ENCODE peak calls at places on chromosome 3, in eight cellular contexts. E is heart right ventricle, T is bronchial epithelial cell, H is GM12865, M is pancreas, P is type B pancreatic cell, F is RPMI7951, R is AG09309. J is an unnamed sample.
A peak's percentile ranks its signal among the peaks of the same experiment; 100 is the strongest.

GRCh38 chr3:94483403-94483802 is 420.5 kb downstream of the NSUN3 start:
- DNase-seq in M (no peak), F (no peak), T (no peak), P (no peak), E (no peak), H (no peak), R (no peak), J (no peak)

GRCh38 chr3:87206070-87206469 is 21.0 kb upstream of the CHMP2B start:
- DNase-seq in M (no peak), T (peak; percentile 96), R (peak; percentile 88), F (peak; percentile 42), P (no peak), E (no peak), H (no peak), J (peak; percentile 82)

GRCh38 chr3:181851063-181851462 is 139.3 kb downstream of the SOX2 start:
- DNase-seq in E (no peak), M (no peak), H (no peak), T (peak; percentile 84), P (no peak), R (no peak), F (no peak), J (no peak)

GRCh38 chr3:154062513-154062912 is 58.7 kb upstream of the ARHGEF26 start:
- DNase-seq in R (no peak), H (no peak), E (no peak), F (no peak), P (no peak), T (no peak), M (no peak), J (no peak)

GRCh38 chr3:192875971-192876565 is 41.6 kb downstream of the MB21D2 start:
- DNase-seq in F (peak; percentile 72), H (no peak), E (no peak), T (peak; percentile 35), R (peak; percentile 28), P (no peak), M (no peak), J (peak; percentile 89)

GRCh38 chr3:141913150-141913811 is 36.8 kb downstream of the ATP1B3 start:
- DNase-seq in P (no peak), R (peak; percentile 29), T (peak; percentile 63), E (no peak), H (peak; percentile 71), F (peak; percentile 63), M (no peak), J (peak; percentile 73)

GRCh38 chr3:31919528-31919927 is 61.5 kb downstream of the OSBPL10 start:
- DNase-seq in M (no peak), H (no peak), T (no peak), E (no peak), F (peak; percentile 13), P (no peak), R (no peak), J (no peak)

GRCh38 chr3:42443819-42444436 is 33.5 kb upstream of the LYZL4 start:
- DNase-seq in H (peak; percentile 78), R (peak; percentile 34), T (peak; percentile 59), F (peak; percentile 81), M (peak; percentile 59), E (peak; percentile 87), P (peak; percentile 86), J (peak; percentile 60)

GRCh38 chr3:169999433-169999832 is 32.8 kb downstream of the SEC62 start:
- DNase-seq in M (no peak), T (no peak), P (no peak), H (peak; percentile 75), R (no peak), E (no peak), F (no peak), J (no peak)